ENCODE peak calls at places on chromosomes 16 and 17, in six cellular contexts. U is pancreas, P is sigmoid colon, B is bronchial epithelial cell, J is gastrocnemius medialis, E is GM23248. G is an unnamed sample. For H3K27me3 and H3K36me3, the result is how much of the 10 kb centered on the place peaks cover.

GRCh38 chr16:25011891-25012499 is 3.2 kb downstream of the ARHGAP17 start:
- DNase-seq in U (no peak), J (no peak), E (peak), B (no peak), P (no peak), G (no peak)

GRCh38 chr17:63173903-63174302 is 207.9 kb downstream of the TANC2 start:
- DNase-seq in J (no peak), E (peak), P (no peak), U (no peak), B (no peak), G (no peak)

GRCh38 chr17:44604149-44605115 is 47.1 kb downstream of the FZD2 start:
- DNase-seq in P (no peak), U (no peak), E (no peak), B (no peak), J (no peak), G (no peak)

GRCh38 chr16:7221157-7221556 is 111.5 kb upstream of the RBFOX1 start:
- DNase-seq in U (no peak), B (no peak), P (no peak), E (no peak), J (no peak), G (no peak)

GRCh38 chr17:7083592-7083991 is 3.5 kb upstream of the CLEC10A start:
- DNase-seq in P (no peak), U (no peak), B (peak), E (peak), J (no peak), G (no peak)

GRCh38 chr17:75457047-75457654 is 716 bp downstream of the TMEM94 start:
- DNase-seq in B (no peak), U (peak), P (no peak), J (no peak), E (peak), G (peak)

GRCh38 chr17:57935833-57936807 is 19.1 kb downstream of the CUEDC1 start:
- DNase-seq in U (no peak), P (peak), B (no peak), J (peak), E (peak), G (no peak)

GRCh38 chr17:54944796-54945195 is 23.7 kb downstream of the COX11 start:
- DNase-seq in P (no peak), U (no peak), B (no peak), J (no peak), E (peak), G (no peak)

GRCh38 chr16:12614662-12615278 is 188.9 kb downstream of the CPPED1 start:
- DNase-seq in P (no peak), E (no peak), U (no peak), B (no peak), J (no peak), G (no peak)

GRCh38 chr16:30065112-30065942 is at the start of gene ALDOA:
- DNase-seq in P (peak), B (peak), U (peak), E (peak), J (peak), G (peak)

GRCh38 chr17:47987240-47987835 is 16.4 kb downstream of the CDK5RAP3 start:
- DNase-seq in E (peak), U (no peak), J (no peak), P (peak), B (no peak), G (peak)

GRCh38 chr17:32998111-32998892 is 6.7 kb downstream of the SPACA3 start:
- DNase-seq in J (peak), P (peak), U (peak), E (peak), B (peak), G (peak)

GRCh38 chr16:59635674-59636073 is 901.6 kb upstream of the GOT2 start:
- DNase-seq in B (no peak), U (no peak), J (no peak), E (peak), P (no peak), G (no peak)

GRCh38 chr17:81681672-81682071 is 1.9 kb downstream of the ARL16 start:
- DNase-seq in B (no peak), U (peak), E (peak), J (no peak), P (no peak), G (no peak)

GRCh38 chr16:7206469-7206868 is 126.2 kb upstream of the RBFOX1 start:
- DNase-seq in P (no peak), B (no peak), E (no peak), U (no peak), J (no peak), G (no peak)

GRCh38 chr17:7019839-7020519 is 2.9 kb upstream of the BCL6B start:
- DNase-seq in E (peak), U (peak), J (no peak), B (no peak), P (peak), G (no peak)

GRCh38 chr17:68296217-68297140 is 5.2 kb downstream of the ARSG start:
- DNase-seq in P (no peak), J (peak), B (no peak), E (peak), U (no peak), G (no peak)

GRCh38 chr16:85126731-85127662 is 14.7 kb upstream of the CIBAR2 start:
- DNase-seq in J (peak), P (no peak), B (peak), E (peak), U (no peak), G (peak)

GRCh38 chr17:38345743-38346142 is 2.0 kb upstream of the GPR179 start:
- DNase-seq in E (no peak), B (no peak), P (no peak), J (no peak), U (no peak), G (no peak)

GRCh38 chr16:46632778-46633733 is 11.9 kb upstream of the SHCBP1 start:
- DNase-seq in E (no peak), J (no peak), B (no peak), U (no peak), P (no peak), G (no peak)

GRCh38 chr17:67056746-67057490 is 12.6 kb downstream of the CACNG1 start:
- DNase-seq in B (no peak), E (no peak), P (no peak), U (no peak), J (peak), G (no peak)

GRCh38 chr17:35666967-35667552 is 64.4 kb upstream of the RASL10B start:
- DNase-seq in E (peak), U (no peak), J (no peak), B (peak), P (no peak), G (no peak)

GRCh38 chr17:43534909-43535308 is 11.2 kb downstream of the ETV4 start:
- DNase-seq in U (no peak), E (no peak), P (no peak), J (no peak), B (no peak), G (no peak)

GRCh38 chr17:65560628-65561371 is 648 bp downstream of the AXIN2 start:
- DNase-seq in J (peak), U (peak), P (peak), B (peak), E (peak), G (peak)

GRCh38 chr17:29433551-29433950 is 43.4 kb downstream of the TAOK1 start:
- DNase-seq in E (peak), J (no peak), B (no peak), U (no peak), P (no peak), G (no peak)

GRCh38 chr17:73182616-73183310 is 10.1 kb upstream of the COG1 start:
- DNase-seq in J (no peak), E (no peak), U (no peak), P (no peak), B (no peak), G (no peak)

GRCh38 chr17:14923981-14924380 is 341.1 kb downstream of the PMP22 start:
- DNase-seq in E (peak), J (no peak), U (no peak), P (no peak), B (peak), G (no peak)

GRCh38 chr16:24071990-24072389 is 184.1 kb upstream of the CACNG3 start:
- DNase-seq in J (no peak), E (no peak), U (no peak), P (no peak), B (no peak), G (no peak)

GRCh38 chr17:41919840-41920579 is 1.3 kb upstream of the ACLY start:
- DNase-seq in E (peak), P (peak), U (peak), J (no peak), B (peak), G (no peak)

GRCh38 chr17:7111784-7112526 is 2.7 kb downstream of the ASGR2 start:
- DNase-seq in P (no peak), J (no peak), B (no peak), U (no peak), E (peak), G (no peak)

GRCh38 chr17:48583708-48584582 is 5.8 kb upstream of the HOXB4 start:
- DNase-seq in E (no peak), U (no peak), J (no peak), B (no peak), P (no peak), G (no peak)

GRCh38 chr17:40727447-40728231 is 24.1 kb upstream of the KRT24 start:
- DNase-seq in J (no peak), P (no peak), B (peak), E (peak), U (no peak), G (no peak)
- H3K4me3 ChIP-seq in J (no peak), P (no peak), B (no peak), E (no peak), U (no peak), G (no peak)

GRCh38 chr17:49995055-49995738 is at the start of gene DLX3:
- DNase-seq in J (no peak), P (peak), B (peak), U (peak), E (peak), G (peak)

GRCh38 chr17:49996121-49996494 is 1.1 kb upstream of the DLX3 start:
- DNase-seq in E (no peak), J (no peak), P (no peak), U (no peak), B (no peak), G (no peak)

GRCh38 chr17:49997256-49997735 is 2.3 kb upstream of the DLX3 start:
- DNase-seq in B (no peak), J (no peak), E (no peak), P (no peak), U (no peak), G (no peak)

GRCh38 chr17:49997773-49998703 is 3.0 kb upstream of the DLX3 start:
- DNase-seq in U (peak), P (peak), B (peak), E (peak), J (peak), G (peak)

DNA sequence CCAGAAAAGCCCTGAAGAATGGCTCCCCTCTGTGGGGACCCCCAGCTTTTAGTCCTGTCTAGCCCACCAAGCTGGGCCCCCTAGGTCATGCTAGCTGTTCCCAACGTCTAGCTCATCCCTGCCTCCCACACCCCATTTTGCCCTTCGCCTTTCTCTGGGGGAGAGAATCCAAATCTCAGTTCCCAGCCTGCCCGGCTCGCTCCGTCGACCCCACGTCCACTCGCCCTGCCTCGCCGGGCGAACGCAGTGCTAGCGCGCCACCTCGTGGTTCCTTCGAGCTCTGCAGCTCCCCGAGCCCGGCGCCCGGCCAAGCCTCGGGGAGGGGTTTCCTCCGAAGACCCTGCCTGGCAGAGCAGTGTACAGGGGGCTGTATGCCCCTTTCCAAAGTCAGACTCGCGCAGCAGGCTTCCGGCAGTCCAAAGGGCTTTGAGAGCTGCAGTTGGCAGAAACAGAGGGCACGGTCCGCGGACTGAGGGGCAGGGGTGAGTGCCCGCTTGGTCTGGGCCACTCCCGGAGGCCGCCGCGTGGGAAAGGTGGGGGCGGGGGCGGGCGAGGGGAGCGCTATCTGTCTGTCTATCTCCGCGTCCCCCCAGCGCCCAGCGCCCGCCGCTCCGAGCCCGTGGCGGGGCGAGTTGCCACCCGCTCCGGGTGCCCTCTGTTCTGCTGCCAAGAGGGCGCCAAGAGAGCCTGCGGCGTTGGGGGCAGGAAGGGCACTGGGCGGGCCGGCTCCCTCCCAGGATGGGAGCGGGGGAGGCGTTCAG is 1.7 kb upstream of the DLX3 start:
- DNase-seq in E (peak), B (no peak), U (peak), P (no peak), J (no peak), G (peak)
- H3K27me3 ChIP-seq in E (under half), B (under half), U (under half), P (under half), J (half or more), G (under half)

GRCh38 chr16:2077696-2078095 is 29.9 kb downstream of the TSC2 start:
- DNase-seq in B (no peak), E (no peak), J (no peak), U (no peak), P (no peak), G (no peak)

GRCh38 chr16:2077016-2077415 is 29.2 kb downstream of the TSC2 start:
- DNase-seq in J (no peak), U (no peak), P (no peak), B (no peak), E (no peak), G (no peak)

GRCh38 chr16:2079311-2079800 is 31.6 kb downstream of the TSC2 start:
- DNase-seq in B (no peak), P (no peak), E (no peak), J (no peak), U (no peak), G (no peak)

GRCh38 chr16:2078691-2079090 is 30.9 kb downstream of the TSC2 start:
- DNase-seq in U (no peak), J (no peak), P (no peak), E (no peak), B (no peak), G (no peak)

DNA sequence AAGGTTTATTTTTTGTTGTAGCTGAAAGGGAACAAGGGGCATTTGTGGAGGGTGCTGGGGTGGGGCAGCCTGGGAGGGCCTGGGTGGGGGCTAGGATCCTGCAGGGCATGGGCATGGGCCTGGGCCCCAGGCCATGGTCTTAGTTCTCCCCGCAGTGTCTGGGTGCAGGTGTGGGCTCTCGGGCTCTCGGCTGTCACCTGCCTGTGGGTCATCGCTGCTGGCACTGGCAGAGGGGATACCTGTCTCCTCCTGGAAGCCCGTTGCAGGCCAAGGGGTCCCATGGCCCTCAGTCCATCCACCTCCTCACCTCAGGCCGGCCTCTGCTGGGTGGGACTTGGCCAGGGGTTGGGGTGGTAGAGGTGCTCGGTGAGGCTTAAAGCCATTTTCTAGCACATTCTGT is 30.3 kb downstream of the TSC2 start:
- DNase-seq in P (no peak), U (no peak), E (no peak), J (no peak), B (no peak), G (no peak)
- H3K36me3 ChIP-seq in P (under half), U (under half), E (under half), J (half or more), B (under half), G (under half)

GRCh38 chr17:79802736-79803420 is 6.0 kb upstream of the CBX8 start:
- DNase-seq in B (no peak), U (no peak), J (no peak), P (no peak), E (no peak), G (no peak)

GRCh38 chr17:79802039-79802735 is 5.3 kb upstream of the CBX8 start:
- DNase-seq in B (no peak), E (no peak), U (no peak), P (no peak), J (no peak), G (no peak)

GRCh38 chr17:79800325-79801155 is 3.7 kb upstream of the CBX8 start:
- DNase-seq in B (no peak), J (no peak), E (peak), U (no peak), P (no peak), G (peak)

GRCh38 chr17:79799538-79800324 is 2.9 kb upstream of the CBX8 start:
- DNase-seq in J (no peak), P (no peak), U (no peak), B (no peak), E (peak), G (no peak)

DNA sequence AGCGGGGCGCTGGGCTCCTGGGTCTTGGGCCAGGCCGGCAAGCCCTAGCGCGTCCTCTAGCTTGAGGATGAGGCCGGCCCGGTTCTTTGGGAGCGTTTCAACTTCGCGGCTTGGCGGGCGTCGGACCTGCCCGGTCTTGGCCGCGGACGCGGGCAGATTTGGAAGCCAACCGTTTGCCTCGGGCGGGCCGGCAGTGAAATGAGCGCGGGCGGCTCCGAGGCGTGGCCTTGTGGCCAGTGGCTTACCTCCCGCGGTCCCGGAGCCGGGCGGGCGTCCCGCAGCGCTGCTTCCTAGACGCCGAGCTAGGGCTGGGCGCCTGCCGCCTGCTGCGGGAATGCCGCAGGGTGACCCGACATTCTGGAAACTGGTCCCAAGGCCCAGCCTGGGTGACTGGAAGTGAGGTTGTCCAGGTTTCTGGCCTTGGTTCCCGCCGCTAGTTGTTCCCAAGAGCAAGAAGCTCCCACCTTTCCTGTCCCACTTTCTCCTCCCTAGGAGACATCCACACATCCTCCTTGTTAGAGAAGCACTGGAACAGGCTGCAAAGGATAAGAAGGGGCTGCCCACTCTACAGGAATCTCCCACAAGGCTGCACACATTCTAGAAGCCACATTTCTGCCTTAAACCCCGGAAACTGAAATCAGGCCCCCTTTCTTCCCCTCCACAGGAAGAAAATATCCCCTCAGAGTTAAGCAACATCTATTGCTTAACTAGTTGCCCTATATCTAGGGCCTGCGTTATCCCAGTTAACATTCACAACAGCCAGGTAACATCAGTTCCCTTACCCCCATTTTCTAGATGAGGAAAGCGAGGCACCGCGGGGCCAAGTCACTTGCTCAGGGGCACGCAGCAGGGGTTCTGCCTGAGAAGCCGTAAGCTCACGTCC is 4.5 kb upstream of the CBX8 start:
- DNase-seq in J (no peak), U (peak), E (peak), B (no peak), P (no peak), G (no peak)
- H3K4me3 ChIP-seq in J (no peak), U (peak), E (no peak), B (peak), P (no peak), G (no peak)

DNA sequence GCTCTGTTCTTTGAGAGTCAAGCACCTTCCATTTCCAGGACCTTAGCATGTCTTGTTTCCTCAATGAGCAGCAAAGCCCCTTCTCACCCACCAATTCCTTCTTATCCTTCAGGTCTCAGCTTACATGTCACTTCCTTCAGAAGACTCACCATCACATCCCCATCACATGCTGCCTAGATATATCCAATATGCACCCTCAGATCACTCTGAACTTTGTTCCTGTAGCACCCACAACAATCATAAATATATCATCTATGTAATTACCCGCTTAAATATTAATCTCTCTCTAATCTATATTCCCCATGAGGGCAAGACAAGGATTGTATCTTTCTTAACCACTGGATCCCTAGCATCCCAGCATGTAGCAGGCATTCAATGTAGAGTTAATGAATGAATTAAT is 30.4 kb downstream of the KANSL1 start:
- DNase-seq in B (no peak), E (no peak), P (no peak), J (no peak), U (no peak), G (no peak)
- H3K27me3 ChIP-seq in B (under half), E (under half), P (under half), J (under half), U (under half), G (under half)

GRCh38 chr17:59678946-59679345 is 28.3 kb downstream of the PTRH2 start:
- DNase-seq in U (no peak), P (no peak), J (no peak), B (no peak), E (no peak), G (no peak)
- H3K36me3 ChIP-seq in U (half or more), P (under half), J (half or more), B (under half), E (half or more), G (half or more)

G was measured in HAP-1.